ENCODE peak calls at places on chromosomes 1 and 21, in ten cellular contexts. T is right atrium auricular region, Z is RWPE1, M is osteocyte, N is neural crest cell, O is AG09319, R is GM13976, D is Calu3, V is breast epithelium, G is fibroblast of the aortic adventitia. Y is an unnamed sample.

GRCh38 chr1:91924146-91924545 is 25.1 kb upstream of the BRDT start:
- DNase-seq in T (no peak), Z (peak), M (no peak), N (no peak), O (peak), R (no peak), D (no peak), V (no peak), G (peak), Y (no peak)

GRCh38 chr1:183124259-183124658 is 61.8 kb upstream of the LAMC2 start:
- DNase-seq in T (no peak), Z (no peak), M (no peak), N (no peak), O (no peak), R (no peak), D (no peak), V (no peak), G (no peak), Y (peak)

GRCh38 chr21:17429936-17430335 is 82.9 kb upstream of the CXADR start:
- DNase-seq in T (no peak), Z (no peak), M (no peak), N (no peak), O (no peak), R (no peak), D (no peak), V (no peak), G (no peak), Y (no peak)

GRCh38 chr1:219379691-219380090 is 206.0 kb downstream of the LYPLAL1 start:
- DNase-seq in T (no peak), Z (no peak), M (no peak), N (no peak), O (no peak), R (no peak), D (no peak), V (no peak), G (no peak), Y (no peak)

GRCh38 chr1:183191833-183192232 is 5.8 kb downstream of the LAMC2 start:
- DNase-seq in T (no peak), Z (peak), M (no peak), N (no peak), O (no peak), R (no peak), D (no peak), V (no peak), G (peak), Y (no peak)

GRCh38 chr1:155170806-155171205 is 2.3 kb downstream of the KRTCAP2 start:
- DNase-seq in T (peak), Z (no peak), M (no peak), N (no peak), O (no peak), R (no peak), D (no peak), V (no peak), G (no peak), Y (no peak)

GRCh38 chr1:10784998-10785854 is 11.2 kb downstream of the CASZ1 start:
- DNase-seq in T (no peak), Z (no peak), M (no peak), N (no peak), O (no peak), R (no peak), D (no peak), V (no peak), G (no peak), Y (no peak)

GRCh38 chr21:41834252-41834925 is 44.8 kb downstream of the PRDM15 start:
- DNase-seq in T (no peak), Z (no peak), M (no peak), N (no peak), O (no peak), R (no peak), D (no peak), V (no peak), G (no peak), Y (no peak)

GRCh38 chr1:154329551-154330131 is 4.3 kb downstream of the ATP8B2 start:
- DNase-seq in T (no peak), Z (no peak), M (no peak), N (no peak), O (no peak), R (no peak), D (no peak), V (no peak), G (no peak), Y (no peak)

GRCh38 chr21:42346866-42347600 is 3.8 kb downstream of the TFF2 start:
- DNase-seq in T (no peak), Z (no peak), M (peak), N (no peak), O (no peak), R (no peak), D (no peak), V (no peak), G (no peak), Y (no peak)

GRCh38 chr1:58927026-58927721 is 143.3 kb upstream of the JUN start:
- DNase-seq in T (peak), Z (no peak), M (peak), N (no peak), O (no peak), R (no peak), D (no peak), V (no peak), G (no peak), Y (peak)

GRCh38 chr1:201486158-201486557 is 17.2 kb upstream of the PHLDA3 start:
- DNase-seq in T (no peak), Z (no peak), M (no peak), N (no peak), O (no peak), R (no peak), D (no peak), V (no peak), G (no peak), Y (no peak)

GRCh38 chr1:55767171-55767570 is 552.0 kb upstream of the USP24 start:
- DNase-seq in T (no peak), Z (no peak), M (no peak), N (no peak), O (no peak), R (no peak), D (no peak), V (no peak), G (no peak), Y (no peak)

DNA sequence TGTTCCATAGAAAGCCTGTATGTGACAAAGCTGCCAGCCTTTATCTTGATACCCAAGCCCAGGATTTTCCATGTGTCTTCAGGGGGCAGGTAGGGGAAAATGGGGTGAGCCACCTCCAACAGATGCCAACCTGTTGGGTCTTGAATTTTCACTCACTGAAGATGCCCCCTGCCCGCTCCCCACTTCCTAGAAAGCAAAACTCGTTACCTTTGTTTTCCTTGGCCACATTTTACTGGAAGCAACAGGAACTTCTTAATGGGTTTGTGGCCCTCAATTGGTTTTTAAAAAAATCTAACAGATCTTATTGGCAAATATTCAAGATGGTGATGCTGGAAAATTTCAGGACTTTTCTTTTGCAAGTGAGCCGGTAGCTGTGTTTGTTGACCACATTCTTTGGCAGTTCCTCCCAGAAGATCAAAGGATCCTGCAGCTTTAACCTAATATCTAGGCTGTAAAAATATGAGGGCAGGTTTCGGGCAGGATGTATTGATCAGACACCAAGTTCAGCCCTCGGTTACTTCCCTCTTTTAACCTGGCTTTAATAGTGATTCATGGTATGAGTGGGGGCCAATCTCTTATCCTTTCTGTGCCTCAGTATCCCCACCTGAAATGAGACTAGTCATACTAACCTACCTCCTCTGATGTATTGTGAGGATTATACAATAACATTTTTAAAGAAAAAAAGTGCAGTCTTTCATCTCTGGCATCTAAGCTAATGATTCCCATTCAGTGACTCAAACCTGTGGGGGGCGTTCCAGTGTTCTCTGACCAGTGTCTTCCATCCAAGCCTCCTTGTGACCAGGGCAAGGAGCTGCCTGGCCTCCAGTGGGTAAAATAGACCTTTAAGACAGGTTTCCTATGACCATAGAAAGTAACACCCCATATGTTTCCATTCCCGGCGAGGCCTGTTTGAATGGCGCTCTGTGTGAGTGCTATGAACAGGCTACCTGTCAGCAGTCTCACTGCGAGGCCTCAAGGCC is 21.3 kb upstream of the GNPAT start:
- DNase-seq in T (no peak), Z (no peak), M (no peak), N (no peak), O (no peak), R (peak), D (no peak), V (no peak), G (no peak), Y (no peak)
- TF ChIP-seq CTCF in T (no peak), Z (no peak), M (no peak), N (no peak), O (no peak), R (no peak), D (no peak), V (no peak), G (no peak), Y (no peak)

GRCh38 chr1:37814257-37814656 is 6.2 kb upstream of the YRDC start:
- DNase-seq in T (no peak), Z (no peak), M (no peak), N (no peak), O (no peak), R (no peak), D (no peak), V (no peak), G (peak), Y (no peak)

GRCh38 chr1:37822942-37823865 is 15.2 kb upstream of the YRDC start:
- DNase-seq in T (no peak), Z (no peak), M (no peak), N (no peak), O (no peak), R (no peak), D (no peak), V (no peak), G (no peak), Y (no peak)

DNA sequence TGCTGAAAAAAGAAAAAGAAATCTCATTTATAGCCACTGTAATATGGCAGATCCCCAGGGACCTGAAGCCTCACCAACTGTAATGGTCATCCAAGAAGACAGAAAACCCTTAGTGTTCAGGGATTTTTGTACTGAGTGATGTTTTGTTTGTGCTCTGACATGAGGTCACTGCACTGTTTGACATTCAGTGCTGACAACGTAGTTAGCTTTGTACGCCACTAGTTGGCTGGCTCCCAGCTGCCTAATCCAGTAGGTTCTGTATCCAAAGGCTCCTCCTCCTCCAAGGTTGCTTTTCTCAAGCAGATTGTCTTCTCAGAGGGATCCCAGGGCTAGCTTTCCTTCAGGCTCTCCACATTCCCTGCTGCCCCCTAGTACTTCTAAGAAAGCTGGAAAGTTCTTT is 9.5 kb upstream of the YRDC start:
- DNase-seq in T (no peak), Z (no peak), M (no peak), N (no peak), O (no peak), R (no peak), D (no peak), V (no peak), G (no peak), Y (no peak)
- TF ChIP-seq CTCF in T (no peak), Z (no peak), M (no peak), N (no peak), O (no peak), R (no peak), D (no peak), V (no peak), G (no peak), Y (no peak)

DNA sequence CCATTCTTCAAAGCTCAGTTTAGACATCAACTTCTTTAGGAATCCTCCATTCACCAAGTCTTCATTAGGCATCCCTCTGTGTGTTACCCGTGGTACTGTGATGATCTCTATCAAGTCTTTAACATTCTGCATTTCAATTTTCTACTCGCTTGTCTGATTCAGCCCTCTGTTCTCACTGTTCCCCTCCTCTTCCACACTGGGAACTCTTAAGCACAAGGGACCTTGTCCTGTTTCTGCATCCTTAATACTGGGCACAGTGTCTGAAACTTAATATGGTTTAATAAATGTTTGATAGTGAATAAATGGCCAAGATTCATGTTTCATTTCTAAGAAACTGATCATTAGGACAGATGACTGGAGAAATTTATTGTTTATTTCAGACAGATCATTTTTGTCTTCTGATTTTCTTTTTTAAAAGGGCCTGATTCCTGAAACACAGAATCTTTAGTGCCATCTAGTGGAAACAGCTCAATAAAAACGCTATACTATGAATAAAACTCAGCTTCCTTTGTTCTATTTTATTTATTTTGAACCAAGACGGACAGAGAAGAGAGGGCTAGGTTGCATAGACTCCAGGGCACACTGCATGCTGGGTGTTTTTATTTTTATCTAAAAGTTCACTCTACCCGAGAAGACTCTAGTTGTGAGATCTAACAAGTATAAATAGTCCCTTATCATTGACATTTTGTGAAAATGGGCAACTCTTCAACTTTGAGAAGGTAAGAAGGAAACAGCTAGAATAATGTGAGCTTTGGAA is 7.0 kb upstream of the TRIM45 start:
- DNase-seq in T (no peak), Z (peak), M (no peak), N (no peak), O (no peak), R (peak), D (no peak), V (no peak), G (peak), Y (peak)
- TF ChIP-seq CTCF in T (peak), Z (peak), M (peak), N (peak), O (peak), R (peak), D (peak), V (peak), G (peak), Y (peak)

GRCh38 chr1:113058861-113059441 is 14.0 kb upstream of the LRIG2 start:
- DNase-seq in T (no peak), Z (no peak), M (peak), N (no peak), O (no peak), R (no peak), D (no peak), V (no peak), G (no peak), Y (no peak)
- TF ChIP-seq CTCF in T (no peak), Z (no peak), M (no peak), N (no peak), O (no peak), R (no peak), D (no peak), V (no peak), G (no peak), Y (no peak)

GRCh38 chr1:147843486-147843885 is 59.1 kb upstream of the GJA8 start:
- DNase-seq in T (no peak), Z (no peak), M (no peak), N (no peak), O (no peak), R (no peak), D (no peak), V (no peak), G (no peak), Y (no peak)

GRCh38 chr1:147837845-147838363 is 64.7 kb upstream of the GJA8 start:
- DNase-seq in T (no peak), Z (no peak), M (no peak), N (no peak), O (no peak), R (no peak), D (no peak), V (no peak), G (no peak), Y (no peak)

GRCh38 chr1:147842578-147842977 is 60.0 kb upstream of the GJA8 start:
- DNase-seq in T (no peak), Z (no peak), M (no peak), N (no peak), O (no peak), R (no peak), D (no peak), V (no peak), G (no peak), Y (no peak)

GRCh38 chr1:147837129-147837776 is 65.3 kb upstream of the GJA8 start:
- DNase-seq in T (no peak), Z (no peak), M (no peak), N (no peak), O (no peak), R (no peak), D (no peak), V (no peak), G (no peak), Y (no peak)

GRCh38 chr1:147840909-147841308 is 61.7 kb upstream of the GJA8 start:
- DNase-seq in T (no peak), Z (no peak), M (no peak), N (no peak), O (no peak), R (peak), D (no peak), V (no peak), G (no peak), Y (peak)
- TF ChIP-seq CTCF in T (no peak), Z (no peak), M (no peak), N (no peak), O (no peak), R (no peak), D (no peak), V (no peak), G (no peak), Y (peak)

GRCh38 chr1:160354388-160354985 is 11.3 kb downstream of the NCSTN start:
- DNase-seq in T (peak), Z (no peak), M (no peak), N (peak), O (no peak), R (no peak), D (peak), V (no peak), G (peak), Y (peak)
- TF ChIP-seq CTCF in T (no peak), Z (no peak), M (peak), N (peak), O (peak), R (no peak), D (peak), V (peak), G (peak), Y (peak)

DNA sequence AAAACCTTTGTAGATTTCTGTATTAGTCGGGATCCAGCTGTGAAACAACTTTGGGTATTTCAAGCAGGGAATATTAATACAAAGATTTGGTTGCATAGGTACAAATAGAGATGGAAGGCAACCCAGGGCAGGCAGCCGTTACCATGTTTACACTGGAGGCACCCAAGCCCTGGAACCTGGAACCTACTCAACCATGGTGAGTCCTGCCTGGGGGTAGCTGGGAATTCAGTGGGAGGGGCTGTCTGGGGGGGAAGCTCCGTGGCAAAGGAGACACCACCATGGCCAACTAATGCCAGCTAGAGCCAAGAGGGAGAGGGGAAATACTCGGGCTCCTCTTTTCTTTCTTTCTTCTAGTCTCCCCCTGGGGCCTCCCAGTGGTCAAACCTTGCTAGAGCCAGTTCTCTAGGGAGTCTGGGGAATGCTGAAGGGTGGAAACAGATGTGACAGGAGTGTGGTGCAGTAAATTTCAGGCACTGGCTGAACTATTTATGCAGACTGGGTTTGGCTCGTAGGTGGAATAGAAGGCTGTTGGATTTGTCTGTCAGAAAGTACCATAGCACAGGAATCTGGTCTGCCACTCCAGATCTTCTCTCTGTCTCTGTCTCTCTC is 91.9 kb upstream of the CACNA1E start:
- DNase-seq in T (no peak), Z (no peak), M (no peak), N (no peak), O (no peak), R (no peak), D (no peak), V (no peak), G (no peak), Y (no peak)
- TF ChIP-seq CTCF in T (no peak), Z (no peak), M (no peak), N (peak), O (no peak), R (no peak), D (no peak), V (no peak), G (no peak), Y (peak)

GRCh38 chr1:24092979-24093378 is 19.0 kb downstream of the MYOM3 start:
- DNase-seq in T (no peak), Z (no peak), M (no peak), N (no peak), O (no peak), R (no peak), D (no peak), V (no peak), G (no peak), Y (no peak)
- TF ChIP-seq CTCF in T (no peak), Z (no peak), M (no peak), N (no peak), O (no peak), R (no peak), D (no peak), V (no peak), G (no peak), Y (no peak)

Y was measured in GM12865.